ENCODE peak calls at places on chromosomes 4 and X, in four cellular contexts. Q is OCI-LY7, S is nephron progenitor cell, E is left cardiac atrium. P is an unnamed sample.

GRCh38 chrX:67734111-67734753 is 190.4 kb downstream of the AR start:
- DNase-seq in S (no peak), Q (peak), E (no peak), P (no peak)

GRCh38 chr4:71520308-71520707 is 181.5 kb downstream of the SLC4A4 start:
- DNase-seq in S (no peak), E (no peak), Q (no peak), P (no peak)

GRCh38 chr4:83905952-83906351 is 370.0 kb downstream of the GPAT3 start:
- DNase-seq in S (peak), E (no peak), Q (peak), P (no peak)

GRCh38 chrX:53714580-53715335 is 28.2 kb upstream of the HUWE1 start:
- DNase-seq in E (no peak), S (no peak), Q (peak), P (peak)

GRCh38 chr4:100254237-100254636 is 64.0 kb upstream of the DDIT4L start:
- DNase-seq in S (no peak), E (no peak), Q (no peak), P (no peak)

GRCh38 chr4:101160792-101161592 is 186.3 kb downstream of the PPP3CA start:
- DNase-seq in Q (no peak), E (no peak), S (no peak), P (no peak)

GRCh38 chr4:41215969-41216293 is 1.6 kb upstream of the APBB2 start:
- DNase-seq in E (no peak), S (no peak), Q (no peak), P (no peak)

GRCh38 chr4:7424553-7425111 is 10.1 kb downstream of the PSAPL1 start:
- DNase-seq in Q (no peak), E (no peak), S (no peak), P (no peak)

GRCh38 chr4:85756938-85757337 is 282.0 kb downstream of the ARHGAP24 start:
- DNase-seq in E (no peak), Q (peak), S (peak), P (no peak)

GRCh38 chr4:84286048-84286447 is 213.0 kb downstream of the NKX6-1 start:
- DNase-seq in S (no peak), E (no peak), Q (no peak), P (no peak)

GRCh38 chrX:117972681-117973080 is 143.9 kb downstream of the KLHL13 start:
- DNase-seq in Q (no peak), E (no peak), S (no peak), P (no peak)

GRCh38 chrX:131262200-131262599 is 26.9 kb downstream of the IGSF1 start:
- DNase-seq in S (no peak), Q (no peak), E (no peak), P (no peak)

GRCh38 chr4:111228874-111229273 is 606.0 kb upstream of the PITX2 start:
- DNase-seq in S (no peak), Q (no peak), E (no peak), P (no peak)

GRCh38 chrX:129788527-129788926 is 8.8 kb downstream of the SASH3 start:
- DNase-seq in S (no peak), E (no peak), Q (no peak), P (no peak)

GRCh38 chr4:155571184-155571944 is 95.3 kb upstream of the GUCY1A1 start:
- DNase-seq in Q (no peak), E (no peak), S (no peak), P (no peak)

GRCh38 chr4:152847376-152847775 is 67.6 kb downstream of the ARFIP1 start:
- DNase-seq in Q (no peak), S (no peak), E (no peak), P (no peak)

GRCh38 chrX:40366661-40367060 is 214.1 kb upstream of the ATP6AP2 start:
- DNase-seq in E (no peak), Q (no peak), S (no peak), P (no peak)

GRCh38 chr4:176270669-176271068 is 1.6 kb upstream of the ASB5 start:
- DNase-seq in Q (no peak), S (peak), E (no peak), P (peak)

GRCh38 chr4:147247577-147247976 is 233.3 kb upstream of the EDNRA start:
- DNase-seq in Q (no peak), E (no peak), S (no peak), P (no peak)

GRCh38 chr4:93788712-93789111 is 39.8 kb upstream of the ATOH1 start:
- DNase-seq in E (no peak), Q (peak), S (no peak), P (no peak)

GRCh38 chr4:175905939-175906338 is 93.9 kb upstream of the GPM6A start:
- DNase-seq in Q (no peak), S (no peak), E (no peak), P (no peak)

GRCh38 chrX:18961686-18962085 is 22.2 kb downstream of the PHKA2 start:
- DNase-seq in S (no peak), Q (no peak), E (no peak), P (no peak)